ENCODE peak calls at places on chromosomes 6 and 20, in ten cellular contexts. L is astrocyte of the spinal cord, H is glutamatergic neuron, K is neural progenitor cell, G is heart right ventricle, Q is ovary, R is tibial artery, J is fibroblast of the aortic adventitia, P is AG04449, W is IMR-90. B is an unnamed sample.

GRCh38 chr6:167750956-167751358 is 75.8 kb upstream of the AFDN start:
- DNase-seq in R (peak; percentile 41), J (no peak), L (no peak), G (peak; percentile 52), Q (no peak), P (no peak), K (no peak), H (no peak), W (no peak), B (peak; percentile 61)

GRCh38 chr6:53530346-53530745 is 14.6 kb downstream of the GCLC start:
- DNase-seq in R (no peak), P (no peak), K (peak; percentile 42), Q (no peak), W (peak; percentile 43), G (peak; percentile 43), H (no peak), L (peak; percentile 24), J (peak; percentile 33), B (no peak)

GRCh38 chr6:48986803-48987202 is 476.2 kb downstream of the MMUT start:
- DNase-seq in P (no peak), G (no peak), K (no peak), L (no peak), H (no peak), Q (no peak), J (no peak), R (no peak), W (no peak), B (no peak)

GRCh38 chr6:34518669-34519365 is 37.3 kb downstream of the SPDEF start:
- DNase-seq in W (no peak), J (no peak), R (no peak), L (no peak), P (no peak), H (no peak), Q (no peak), G (no peak), K (no peak), B (peak; percentile 58)

GRCh38 chr20:14919473-14920157 is 582.2 kb upstream of the FLRT3 start:
- DNase-seq in G (no peak), P (no peak), L (no peak), H (no peak), Q (no peak), W (no peak), K (peak; percentile 14), J (no peak), R (no peak), B (no peak)

GRCh38 chr20:19932170-19932667 is 84.9 kb upstream of the NAA20 start:
- DNase-seq in R (peak; percentile 68), P (no peak), G (peak; percentile 71), J (peak; percentile 96), W (peak; percentile 94), H (no peak), K (no peak), Q (peak; percentile 34), L (peak; percentile 76), B (no peak)

GRCh38 chr6:72216222-72217106 is 330.1 kb downstream of the RIMS1 start:
- DNase-seq in L (no peak), J (no peak), G (no peak), W (no peak), K (no peak), R (no peak), P (no peak), Q (no peak), H (no peak), B (no peak)

GRCh38 chr6:133131621-133132020 is 109.5 kb upstream of the EYA4 start:
- DNase-seq in Q (no peak), L (no peak), G (no peak), P (no peak), J (no peak), K (no peak), H (no peak), W (no peak), R (no peak), B (no peak)

GRCh38 chr6:76230711-76231110 is 158.2 kb upstream of the IMPG1 start:
- DNase-seq in K (no peak), J (no peak), P (no peak), G (no peak), L (no peak), H (peak; percentile 32), R (no peak), W (no peak), Q (no peak), B (no peak)

GRCh38 chr6:27668442-27669275 is 195.8 kb upstream of the ZNF184 start:
- DNase-seq in G (no peak), Q (peak; percentile 78), W (peak; percentile 77), L (peak; percentile 59), J (peak; percentile 61), R (no peak), K (peak; percentile 74), P (peak; percentile 55), H (peak; percentile 58), B (no peak)

GRCh38 chr6:166934174-166934573 is 22.2 kb downstream of the RNASET2 start:
- DNase-seq in K (no peak), W (no peak), P (no peak), G (no peak), R (no peak), L (no peak), J (no peak), H (no peak), Q (no peak), B (no peak)

GRCh38 chr6:36873612-36874011 is 991 bp downstream of the PPIL1 start:
- DNase-seq in R (no peak), J (no peak), Q (no peak), P (no peak), G (no peak), K (no peak), L (no peak), W (no peak), H (no peak), B (no peak)
- TF ChIP-seq CTCF in R (no peak), J (no peak), Q (no peak), P (no peak), G (peak; percentile 11), K (peak; percentile 7), L (peak; percentile 15), W (no peak), H (no peak), B (peak; percentile 33)

GRCh38 chr20:25296094-25297093 is 48.5 kb downstream of the PYGB start:
- DNase-seq in J (peak; percentile 72), P (no peak), G (no peak), Q (no peak), H (peak; percentile 52), R (no peak), K (peak; percentile 34), W (peak; percentile 24), L (no peak), B (no peak)

GRCh38 chr20:25293910-25294458 is 46.1 kb downstream of the PYGB start:
- DNase-seq in Q (no peak), P (no peak), L (no peak), W (no peak), R (no peak), J (no peak), K (no peak), G (no peak), H (no peak), B (no peak)

GRCh38 chr20:25297141-25297905 is 49.4 kb downstream of the PYGB start:
- DNase-seq in G (no peak), K (no peak), J (no peak), W (no peak), Q (no peak), H (no peak), P (no peak), R (no peak), L (no peak), B (no peak)

GRCh38 chr20:25294459-25295385 is 46.8 kb downstream of the PYGB start:
- DNase-seq in H (peak; percentile 59), R (peak; percentile 41), W (peak; percentile 52), J (peak; percentile 28), P (no peak), Q (peak; percentile 50), L (peak; percentile 38), K (peak; percentile 85), G (peak; percentile 54), B (no peak)

DNA sequence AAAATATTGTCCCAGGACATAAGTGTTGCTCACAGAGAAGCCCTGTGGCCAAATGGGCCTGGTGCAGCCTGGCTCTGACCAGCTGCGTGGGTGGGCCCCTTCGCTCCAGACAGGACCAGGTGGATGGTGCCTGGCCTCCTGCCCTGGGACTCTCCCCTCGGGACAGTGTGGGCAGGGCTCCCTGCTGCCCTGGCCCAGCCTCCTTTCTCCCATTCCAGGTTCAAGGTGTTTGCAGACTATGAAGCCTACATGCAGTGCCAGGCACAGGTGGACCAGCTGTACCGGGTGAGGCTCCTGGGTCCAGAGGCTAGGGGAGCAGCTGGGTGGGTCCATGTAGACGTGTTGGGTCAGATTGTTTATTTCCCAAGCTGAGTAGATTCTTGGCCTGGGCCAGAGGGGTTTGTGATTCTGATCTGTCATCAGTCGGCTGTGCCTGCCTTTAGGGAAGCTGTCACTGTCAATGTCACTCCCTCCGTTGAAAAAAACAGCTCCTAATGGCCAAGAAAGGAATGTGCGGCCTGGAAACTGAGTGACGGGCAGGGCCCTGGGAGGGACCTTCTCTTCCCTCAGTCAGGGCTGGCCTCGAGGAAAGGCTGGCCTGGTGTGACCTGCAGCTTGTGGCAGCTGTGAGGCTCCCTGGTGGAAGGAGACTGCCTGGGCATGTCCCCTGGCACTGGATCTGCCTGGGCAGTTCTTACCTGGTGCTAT is 47.7 kb downstream of the PYGB start:
- DNase-seq in R (no peak), J (no peak), G (peak; percentile 70), P (no peak), K (no peak), L (no peak), H (no peak), W (no peak), Q (no peak), B (no peak)
- TF ChIP-seq CTCF in R (no peak), J (no peak), G (peak; percentile 32), P (no peak), K (no peak), L (no peak), H (no peak), W (no peak), Q (no peak), B (no peak)

DNA sequence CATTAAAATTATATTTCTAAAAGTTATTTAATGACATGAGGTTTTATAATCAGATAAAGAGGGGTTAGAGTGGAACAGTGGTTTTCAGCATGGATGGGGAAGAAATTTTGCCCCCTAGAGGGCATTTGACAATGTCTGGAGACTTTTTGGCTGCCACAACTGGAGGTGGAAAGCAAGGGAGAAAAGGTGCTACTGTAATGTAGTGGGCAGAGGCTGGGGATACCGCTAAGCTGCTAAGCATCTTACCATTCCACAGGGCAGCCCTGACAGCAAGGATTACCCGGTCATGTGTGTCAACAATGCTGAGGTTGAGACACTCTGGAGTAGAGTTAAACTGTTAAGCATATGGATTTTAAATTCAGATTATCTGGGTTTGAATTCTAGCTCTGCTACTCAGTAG is 52.9 kb upstream of the FABP7 start:
- DNase-seq in G (no peak), P (no peak), K (peak; percentile 50), Q (no peak), H (no peak), R (no peak), W (peak; percentile 37), L (peak; percentile 27), J (peak; percentile 46), B (no peak)
- TF ChIP-seq CTCF in G (peak; percentile 39), P (peak; percentile 60), K (peak; percentile 64), Q (no peak), H (peak; percentile 68), R (peak; percentile 13), W (peak; percentile 61), L (peak; percentile 66), J (peak; percentile 69), B (peak; percentile 75)

GRCh38 chr6:24257282-24257681 is 100.6 kb downstream of the DCDC2 start:
- DNase-seq in K (peak; percentile 14), R (no peak), H (no peak), J (no peak), L (no peak), W (no peak), P (no peak), G (no peak), Q (no peak), B (no peak)
- TF ChIP-seq CTCF in K (peak; percentile 39), R (no peak), H (no peak), J (no peak), L (no peak), W (no peak), P (no peak), G (no peak), Q (no peak), B (no peak)

GRCh38 chr20:37905969-37906613 is 3.2 kb downstream of the VSTM2L start:
- DNase-seq in H (no peak), P (no peak), R (no peak), Q (no peak), W (no peak), J (no peak), L (no peak), K (no peak), G (no peak), B (no peak)
- TF ChIP-seq CTCF in H (no peak), P (no peak), R (no peak), Q (no peak), W (no peak), J (no peak), L (no peak), K (no peak), G (no peak), B (no peak)

B was measured in chondrocyte.